ENCODE peak calls at places on chromosomes 16 and 17, in seven cellular contexts. M, U, W, Z, N, L and A are unnamed samples.

GRCh38 chr17:2070241-2071023 is 15.5 kb downstream of the HIC1 start:
- DNase-seq in M (no peak), U (no peak), W (no peak), Z (no peak), N (no peak), L (no peak), A (no peak)

GRCh38 chr17:58172369-58173071 is 5.7 kb downstream of the OR4D2 start:
- DNase-seq in M (peak; percentile 25), U (no peak), W (no peak), Z (peak; percentile 4), N (peak; percentile 68), L (no peak), A (peak; percentile 63)

GRCh38 chr17:17691468-17692263 is 10.4 kb downstream of the RAI1 start:
- DNase-seq in M (no peak), U (no peak), W (no peak), Z (no peak), N (no peak), L (no peak), A (no peak)

GRCh38 chr17:79612468-79613194 is 1.8 kb upstream of the RBFOX3 start:
- DNase-seq in M (peak; percentile 35), U (no peak), W (no peak), Z (peak; percentile 5), N (peak; percentile 94), L (peak; percentile 76), A (no peak)

GRCh38 chr16:54208262-54208661 is 78.3 kb downstream of the IRX3 start:
- DNase-seq in M (peak; percentile 79), U (no peak), W (no peak), Z (no peak), N (no peak), L (no peak), A (no peak)

GRCh38 chr17:1878419-1879121 is 48.8 kb downstream of the RPA1 start:
- DNase-seq in M (no peak), U (no peak), W (no peak), Z (no peak), N (no peak), L (no peak), A (no peak)

GRCh38 chr17:48211011-48211410 is 103.4 kb downstream of the SNX11 start:
- DNase-seq in M (no peak), U (no peak), W (no peak), Z (no peak), N (no peak), L (no peak), A (no peak)

GRCh38 chr16:81365731-81366130 is 51.0 kb downstream of the GAN start:
- DNase-seq in M (no peak), U (no peak), W (no peak), Z (no peak), N (no peak), L (no peak), A (no peak)

GRCh38 chr17:7414837-7415236 is 5.3 kb upstream of the SPEM1 start:
- DNase-seq in M (no peak), U (no peak), W (no peak), Z (no peak), N (no peak), L (no peak), A (no peak)

GRCh38 chr16:74667215-74667765 is 613 bp upstream of the RFWD3 start:
- DNase-seq in M (peak; percentile 34), U (no peak), W (peak; percentile 65), Z (peak; percentile 3), N (no peak), L (peak; percentile 55), A (no peak)

GRCh38 chr16:89244754-89245153 is 27.3 kb downstream of the ZNF778 start:
- DNase-seq in M (no peak), U (no peak), W (no peak), Z (no peak), N (no peak), L (no peak), A (no peak)

GRCh38 chr17:1177099-1177996 is 2.4 kb downstream of the ABR start:
- DNase-seq in M (peak; percentile 60), U (no peak), W (no peak), Z (peak; percentile 44), N (no peak), L (no peak), A (no peak)

GRCh38 chr17:37067555-37068111 is 118.9 kb downstream of the AATF start:
- DNase-seq in M (peak; percentile 75), U (no peak), W (no peak), Z (peak; percentile 83), N (peak; percentile 91), L (peak; percentile 72), A (no peak)

GRCh38 chr17:3688852-3689261 is 7.1 kb downstream of the P2RX5 start:
- DNase-seq in M (no peak), U (no peak), W (no peak), Z (no peak), N (no peak), L (no peak), A (no peak)

GRCh38 chr17:39196820-39197331 is 593 bp downstream of the CACNB1 start:
- DNase-seq in M (no peak), U (no peak), W (peak; percentile 79), Z (no peak), N (peak; percentile 83), L (peak; percentile 30), A (no peak)

GRCh38 chr17:45333702-45334092 is 16.9 kb upstream of the MAP3K14 start:
- DNase-seq in M (no peak), U (no peak), W (peak; percentile 28), Z (no peak), N (no peak), L (no peak), A (no peak)

GRCh38 chr16:29806641-29807425 is 504 bp downstream of the MAZ start:
- DNase-seq in M (peak; percentile 48), U (no peak), W (no peak), Z (no peak), N (no peak), L (peak; percentile 71), A (peak; percentile 36)

GRCh38 chr17:13346081-13346533 is 255.6 kb downstream of the HS3ST3A1 start:
- DNase-seq in M (peak; percentile 97), U (no peak), W (no peak), Z (peak; percentile 97), N (no peak), L (peak; percentile 54), A (no peak)

GRCh38 chr17:14341866-14342265 is 41.0 kb downstream of the HS3ST3B1 start:
- DNase-seq in M (peak; percentile 51), U (no peak), W (no peak), Z (no peak), N (no peak), L (no peak), A (no peak)

GRCh38 chr16:11781773-11782172 is 15.3 kb downstream of the ZC3H7A start:
- DNase-seq in M (no peak), U (no peak), W (no peak), Z (no peak), N (no peak), L (no peak), A (no peak)

GRCh38 chr17:63550816-63551639 is 751 bp downstream of the DCAF7 start:
- DNase-seq in M (peak; percentile 49), U (no peak), W (no peak), Z (peak; percentile 29), N (peak; percentile 49), L (peak; percentile 59), A (peak; percentile 18)

GRCh38 chr17:31900877-31901276 is 631 bp downstream of the UTP6 start:
- DNase-seq in M (peak; percentile 33), U (no peak), W (no peak), Z (peak; percentile 25), N (peak; percentile 41), L (peak; percentile 29), A (no peak)

GRCh38 chr16:1564325-1564724 is 30.9 kb downstream of the TMEM204 start:
- DNase-seq in M (no peak), U (no peak), W (no peak), Z (no peak), N (no peak), L (no peak), A (no peak)

GRCh38 chr16:80606221-80606766 is 65.5 kb downstream of the DYNLRB2 start:
- DNase-seq in M (no peak), U (no peak), W (no peak), Z (no peak), N (no peak), L (no peak), A (no peak)

GRCh38 chr17:65058151-65058550 is 1.6 kb upstream of the GNA13 start:
- DNase-seq in M (no peak), U (no peak), W (no peak), Z (no peak), N (no peak), L (no peak), A (no peak)

GRCh38 chr17:51032850-51033249 is 87.8 kb downstream of the SPAG9 start:
- DNase-seq in M (peak; percentile 29), U (no peak), W (no peak), Z (peak; percentile 64), N (no peak), L (no peak), A (no peak)

GRCh38 chr16:10412935-10413601 is 27.2 kb downstream of the ATF7IP2 start:
- DNase-seq in M (no peak), U (no peak), W (no peak), Z (no peak), N (no peak), L (no peak), A (no peak)
- H3K9me3 ChIP-seq in M (no peaks in the 10 kb centered on the region), U (peaks cover 30% of the 10 kb centered on the region), W (peaks cover 96% of the 10 kb centered on the region), Z (peaks cover 10% of the 10 kb centered on the region), N (peaks cover 44% of the 10 kb centered on the region), L (peaks cover 39% of the 10 kb centered on the region), A (peaks cover 11% of the 10 kb centered on the region)

GRCh38 chr17:15409721-15410247 is 57.6 kb downstream of the CDRT4 start:
- DNase-seq in M (peak; percentile 95), U (no peak), W (peak; percentile 81), Z (peak; percentile 98), N (no peak), L (no peak), A (no peak)
- H3K4me1 ChIP-seq in M (peaks cover 12% of the 10 kb centered on the region), U (peaks cover 40% of the 10 kb centered on the region), W (no peaks in the 10 kb centered on the region), Z (peaks cover 20% of the 10 kb centered on the region), N (no peaks in the 10 kb centered on the region), L (peaks cover 4% of the 10 kb centered on the region), A (no peaks in the 10 kb centered on the region)

DNA sequence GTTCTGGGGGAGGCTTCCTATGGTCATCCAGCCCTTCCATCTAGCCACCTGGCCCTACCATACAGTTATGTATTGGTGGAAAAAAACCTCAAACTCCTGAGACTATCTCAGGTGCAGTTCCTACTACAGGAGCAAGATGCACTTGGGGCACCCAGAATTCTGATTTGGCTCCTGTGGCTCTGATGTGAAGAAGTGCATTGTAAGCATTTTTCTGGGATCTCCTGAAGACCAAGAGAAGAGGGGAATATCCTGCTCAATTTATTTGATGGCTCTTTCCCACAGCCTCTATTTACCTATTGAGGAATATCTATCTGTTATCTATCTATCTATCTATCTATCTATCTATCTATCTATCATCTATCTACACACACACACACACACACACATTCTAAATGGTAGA is 1981.5 kb downstream of the TP53TG3F start:
- DNase-seq in M (no peak), U (no peak), W (no peak), Z (no peak), N (no peak), L (no peak), A (no peak)
- H3K9me3 ChIP-seq in M (no peaks in the 10 kb centered on the region), U (no peaks in the 10 kb centered on the region), W (no peaks in the 10 kb centered on the region), Z (peaks cover 14% of the 10 kb centered on the region), N (no peaks in the 10 kb centered on the region), L (no peaks in the 10 kb centered on the region), A (peaks cover 7% of the 10 kb centered on the region)

GRCh38 chr16:85611455-85612190 is 1.5 kb upstream of the GSE1 start:
- DNase-seq in M (peak; percentile 79), U (no peak), W (peak; percentile 91), Z (peak; percentile 74), N (peak; percentile 75), L (peak; percentile 92), A (peak; percentile 35)
- H3K4me1 ChIP-seq in M (peaks cover 51% of the 10 kb centered on the region), U (peaks cover 82% of the 10 kb centered on the region), W (peaks cover 13% of the 10 kb centered on the region), Z (peaks cover 21% of the 10 kb centered on the region), N (peaks cover 31% of the 10 kb centered on the region), L (peaks cover 63% of the 10 kb centered on the region), A (peaks cover 41% of the 10 kb centered on the region)

GRCh38 chr16:19235478-19235877 is 50.1 kb upstream of the CLEC19A start:
- DNase-seq in M (no peak), U (no peak), W (no peak), Z (no peak), N (no peak), L (no peak), A (no peak)
- H3K9me3 ChIP-seq in M (no peaks in the 10 kb centered on the region), U (peaks cover 11% of the 10 kb centered on the region), W (peaks cover 22% of the 10 kb centered on the region), Z (peaks cover 6% of the 10 kb centered on the region), N (peaks cover 13% of the 10 kb centered on the region), L (no peaks in the 10 kb centered on the region), A (peaks cover 13% of the 10 kb centered on the region)